ENCODE peak calls at places on chromosomes 1 and 21, in eight cellular contexts. B is central memory CD4-positive, alpha-beta T cell; M is stimulated activated CD4-positive, alpha-beta T cell treated with anti-CD3 and anti-CD28 coated beads, Interleukin-15, amount 100 ng/mL, for 24 hours; Q is esophagus muscularis mucosa; G is AG09309; R is heart left ventricle; H is stimulated activated CD8-positive, alpha-beta memory T cell treated with anti-CD3 and anti-CD28 coated beads, Interleukin-7, amount 100 ng/mL, for 24 hours; U is PC-3. T is an unnamed sample.

GRCh38 chr1:36224537-36225297 is 474 bp downstream of the THRAP3 start:
- DNase-seq in B (no peak), M (peak), Q (peak), G (peak), R (peak), H (no peak), U (peak), T (peak)

GRCh38 chr1:165900576-165901380 is 73.4 kb downstream of the UCK2 start:
- DNase-seq in B (no peak), M (no peak), Q (no peak), G (no peak), R (no peak), H (no peak), U (no peak), T (no peak)

GRCh38 chr1:22529901-22530621 is 33.2 kb upstream of the EPHA8 start:
- DNase-seq in B (no peak), M (no peak), Q (no peak), G (no peak), R (peak), H (no peak), U (no peak), T (no peak)

GRCh38 chr1:43834280-43835140 is 99.1 kb upstream of the ARTN start:
- DNase-seq in B (no peak), M (peak), Q (peak), G (peak), R (no peak), H (no peak), U (peak), T (peak)

GRCh38 chr1:112633628-112634027 is 14.0 kb downstream of the CAPZA1 start:
- DNase-seq in B (no peak), M (no peak), Q (no peak), G (no peak), R (no peak), H (no peak), U (no peak), T (no peak)

GRCh38 chr1:226984521-226985238 is 44.6 kb downstream of the COQ8A start:
- DNase-seq in B (no peak), M (no peak), Q (peak), G (no peak), R (peak), H (no peak), U (no peak), T (no peak)

GRCh38 chr1:3340548-3341235 is 113.8 kb upstream of the ARHGEF16 start:
- DNase-seq in B (no peak), M (no peak), Q (no peak), G (no peak), R (no peak), H (no peak), U (no peak), T (no peak)

GRCh38 chr1:55817027-55817426 is 601.9 kb upstream of the USP24 start:
- DNase-seq in B (no peak), M (no peak), Q (no peak), G (no peak), R (no peak), H (no peak), U (no peak), T (no peak)

GRCh38 chr21:29164330-29164942 is 34.0 kb downstream of the MAP3K7CL start:
- DNase-seq in B (no peak), M (no peak), Q (no peak), G (peak), R (no peak), H (no peak), U (peak), T (no peak)

GRCh38 chr1:224873645-224874369 is 55.7 kb upstream of the DNAH14 start:
- DNase-seq in B (no peak), M (no peak), Q (no peak), G (peak), R (no peak), H (no peak), U (peak), T (no peak)

GRCh38 chr1:93616996-93617669 is 64.5 kb downstream of the BCAR3 start:
- DNase-seq in B (no peak), M (no peak), Q (no peak), G (no peak), R (peak), H (no peak), U (no peak), T (peak)